ENCODE peak calls at places on chromosomes 11 and 22, in ten cellular contexts. I, J, V, K, S, H, R, X, G and T are unnamed samples. For H3K4me1, the result is how much of the 10 kb centered on the place peaks cover.

GRCh38 chr11:102831128-102831708 is 12.2 kb downstream of the MMP3 start:
- DNase-seq in I (peak), J (no peak), V (peak), K (peak), S (no peak), H (no peak), R (peak), X (no peak), G (peak), T (peak)

GRCh38 chr22:23231471-23232093 is 51.3 kb downstream of the BCR start:
- DNase-seq in I (no peak), J (no peak), V (no peak), K (no peak), S (no peak), H (peak), R (no peak), X (no peak), G (no peak), T (no peak)

GRCh38 chr22:19002684-19003038 is 66.6 kb upstream of the PRODH start:
- DNase-seq in I (no peak), J (no peak), V (no peak), K (no peak), S (no peak), H (no peak), R (no peak), X (no peak), G (no peak), T (no peak)

GRCh38 chr11:17648528-17648927 is 70.8 kb upstream of the MYOD1 start:
- DNase-seq in I (peak), J (no peak), V (no peak), K (no peak), S (no peak), H (no peak), R (no peak), X (no peak), G (peak), T (no peak)

GRCh38 chr11:123859731-123860130 is 25.7 kb downstream of the TMEM225 start:
- DNase-seq in I (no peak), J (no peak), V (no peak), K (no peak), S (no peak), H (no peak), R (no peak), X (no peak), G (no peak), T (no peak)

GRCh38 chr22:36795633-36796032 is 19.7 kb upstream of the IFT27 start:
- DNase-seq in I (no peak), J (no peak), V (no peak), K (no peak), S (no peak), H (no peak), R (peak), X (no peak), G (no peak), T (no peak)

GRCh38 chr22:49406879-49407587 is 420.6 kb downstream of the BRD1 start:
- DNase-seq in I (no peak), J (no peak), V (no peak), K (no peak), S (no peak), H (no peak), R (no peak), X (no peak), G (peak), T (no peak)

GRCh38 chr22:21587803-21588611 is 20.5 kb downstream of the UBE2L3 start:
- DNase-seq in I (no peak), J (no peak), V (peak), K (no peak), S (no peak), H (no peak), R (peak), X (peak), G (no peak), T (no peak)

GRCh38 chr11:69525516-69526452 is 44.3 kb downstream of the LINC01488 start:
- DNase-seq in I (no peak), J (no peak), V (no peak), K (no peak), S (peak), H (no peak), R (no peak), X (no peak), G (no peak), T (no peak)

GRCh38 chr11:111944651-111945051 is 7.5 kb downstream of the DIXDC1 start:
- DNase-seq in I (no peak), J (no peak), V (peak), K (no peak), S (no peak), H (no peak), R (peak), X (no peak), G (no peak), T (no peak)

GRCh38 chr11:110148775-110149744 is 55.9 kb downstream of the ZC3H12C start:
- DNase-seq in I (no peak), J (no peak), V (peak), K (no peak), S (no peak), H (no peak), R (peak), X (no peak), G (no peak), T (peak)

GRCh38 chr22:35437038-35437437 is 37.1 kb downstream of the MCM5 start:
- DNase-seq in I (no peak), J (peak), V (no peak), K (no peak), S (no peak), H (no peak), R (no peak), X (no peak), G (no peak), T (no peak)

GRCh38 chr11:88292156-88292844 is 45.2 kb downstream of the CTSC start:
- DNase-seq in I (no peak), J (peak), V (peak), K (no peak), S (no peak), H (peak), R (peak), X (peak), G (peak), T (peak)

GRCh38 chr22:29626497-29627195 is 23.2 kb downstream of the NF2 start:
- DNase-seq in I (no peak), J (no peak), V (peak), K (no peak), S (no peak), H (no peak), R (peak), X (no peak), G (no peak), T (no peak)

GRCh38 chr22:40399661-40400060 is 29.3 kb downstream of the SGSM3 start:
- DNase-seq in I (no peak), J (no peak), V (no peak), K (no peak), S (no peak), H (no peak), R (no peak), X (no peak), G (no peak), T (no peak)

GRCh38 chr11:101407324-101407723 is 176.5 kb downstream of the TRPC6 start:
- DNase-seq in I (peak), J (no peak), V (peak), K (no peak), S (peak), H (no peak), R (peak), X (no peak), G (no peak), T (no peak)

GRCh38 chr22:23178512-23179254 is 1.6 kb upstream of the BCR start:
- DNase-seq in I (peak), J (peak), V (peak), K (peak), S (peak), H (peak), R (peak), X (peak), G (peak), T (peak)

GRCh38 chr11:70255717-70256116 is 14.8 kb upstream of the PPFIA1 start:
- DNase-seq in I (no peak), J (no peak), V (no peak), K (no peak), S (no peak), H (no peak), R (no peak), X (no peak), G (peak), T (no peak)

GRCh38 chr11:70212227-70212811 is 9.2 kb downstream of the FADD start:
- DNase-seq in I (no peak), J (no peak), V (no peak), K (no peak), S (no peak), H (no peak), R (no peak), X (no peak), G (no peak), T (no peak)

GRCh38 chr11:19243601-19244000 is 2.9 kb upstream of the E2F8 start:
- DNase-seq in I (no peak), J (no peak), V (no peak), K (no peak), S (no peak), H (no peak), R (no peak), X (no peak), G (no peak), T (no peak)

GRCh38 chr22:46062971-46063631 is 86.1 kb upstream of the WNT7B start:
- DNase-seq in I (peak), J (no peak), V (no peak), K (no peak), S (peak), H (no peak), R (peak), X (no peak), G (peak), T (no peak)

GRCh38 chr11:22656128-22656527 is 10.3 kb upstream of the GAS2 start:
- DNase-seq in I (no peak), J (no peak), V (no peak), K (no peak), S (no peak), H (no peak), R (no peak), X (no peak), G (no peak), T (no peak)

GRCh38 chr11:85967457-85967856 is 101.4 kb downstream of the PICALM start:
- DNase-seq in I (no peak), J (no peak), V (no peak), K (no peak), S (no peak), H (no peak), R (no peak), X (no peak), G (no peak), T (no peak)

GRCh38 chr11:118194835-118195627 is 18.6 kb upstream of the SCN2B start:
- DNase-seq in I (peak), J (no peak), V (peak), K (peak), S (peak), H (peak), R (peak), X (no peak), G (peak), T (peak)

GRCh38 chr11:4167292-4167691 is 72.7 kb downstream of the RRM1 start:
- DNase-seq in I (no peak), J (no peak), V (no peak), K (no peak), S (no peak), H (no peak), R (no peak), X (no peak), G (no peak), T (no peak)

GRCh38 chr11:134818531-134818930 is 406.5 kb upstream of the B3GAT1 start:
- DNase-seq in I (no peak), J (no peak), V (no peak), K (no peak), S (no peak), H (no peak), R (no peak), X (no peak), G (no peak), T (no peak)

GRCh38 chr11:33116535-33116934 is 44.7 kb downstream of the CSTF3 start:
- DNase-seq in I (no peak), J (no peak), V (peak), K (no peak), S (no peak), H (no peak), R (peak), X (no peak), G (no peak), T (no peak)

GRCh38 chr11:100735949-100736675 is 49.0 kb downstream of the ARHGAP42 start:
- DNase-seq in I (no peak), J (no peak), V (peak), K (no peak), S (no peak), H (no peak), R (peak), X (no peak), G (no peak), T (peak)

GRCh38 chr11:58578136-58578634 is 678 bp upstream of the ZFP91 start:
- DNase-seq in I (peak), J (peak), V (peak), K (peak), S (peak), H (peak), R (peak), X (peak), G (peak), T (peak)

GRCh38 chr11:58580311-58580710 is 1.4 kb downstream of the ZFP91 start:
- DNase-seq in I (no peak), J (no peak), V (no peak), K (no peak), S (no peak), H (no peak), R (no peak), X (no peak), G (no peak), T (no peak)

GRCh38 chr11:58579192-58580129 is 598 bp downstream of the ZFP91 start:
- DNase-seq in I (peak), J (peak), V (peak), K (peak), S (peak), H (peak), R (peak), X (peak), G (peak), T (peak)

GRCh38 chr11:58577441-58578135 is 1.3 kb upstream of the ZFP91 start:
- DNase-seq in I (peak), J (peak), V (peak), K (no peak), S (no peak), H (peak), R (peak), X (peak), G (peak), T (peak)

GRCh38 chr11:58578635-58579191 is at the start of gene ZFP91:
- DNase-seq in I (peak), J (peak), V (peak), K (peak), S (peak), H (peak), R (peak), X (peak), G (peak), T (peak)
- H3K4me1 ChIP-seq in I (half or more), J (under half), V (under half), K (under half), S (under half), H (under half), R (under half), X (half or more), G (half or more), T (under half)

GRCh38 chr11:27839226-27839913 is 139.1 kb upstream of the BDNF start:
- DNase-seq in I (no peak), J (no peak), V (peak), K (no peak), S (no peak), H (no peak), R (peak), X (no peak), G (no peak), T (peak)
- TF ChIP-seq CTCF in I (no peak), J (peak), V (peak), K (no peak), S (no peak), H (peak), R (no peak), X (peak), G (no peak), T (peak)

GRCh38 chr11:66361502-66361941 is 10.0 kb downstream of the SLC29A2 start:
- DNase-seq in I (no peak), J (no peak), V (no peak), K (no peak), S (peak), H (no peak), R (no peak), X (no peak), G (no peak), T (no peak)

GRCh38 chr11:66360406-66361073 is 11.0 kb downstream of the SLC29A2 start:
- DNase-seq in I (no peak), J (no peak), V (no peak), K (no peak), S (peak), H (no peak), R (no peak), X (no peak), G (no peak), T (no peak)

GRCh38 chr11:66363187-66363601 is 8.4 kb downstream of the SLC29A2 start:
- DNase-seq in I (no peak), J (no peak), V (no peak), K (no peak), S (peak), H (peak), R (no peak), X (no peak), G (no peak), T (no peak)

GRCh38 chr11:66363805-66364535 is 7.6 kb downstream of the SLC29A2 start:
- DNase-seq in I (peak), J (peak), V (no peak), K (no peak), S (peak), H (peak), R (no peak), X (peak), G (no peak), T (peak)

DNA sequence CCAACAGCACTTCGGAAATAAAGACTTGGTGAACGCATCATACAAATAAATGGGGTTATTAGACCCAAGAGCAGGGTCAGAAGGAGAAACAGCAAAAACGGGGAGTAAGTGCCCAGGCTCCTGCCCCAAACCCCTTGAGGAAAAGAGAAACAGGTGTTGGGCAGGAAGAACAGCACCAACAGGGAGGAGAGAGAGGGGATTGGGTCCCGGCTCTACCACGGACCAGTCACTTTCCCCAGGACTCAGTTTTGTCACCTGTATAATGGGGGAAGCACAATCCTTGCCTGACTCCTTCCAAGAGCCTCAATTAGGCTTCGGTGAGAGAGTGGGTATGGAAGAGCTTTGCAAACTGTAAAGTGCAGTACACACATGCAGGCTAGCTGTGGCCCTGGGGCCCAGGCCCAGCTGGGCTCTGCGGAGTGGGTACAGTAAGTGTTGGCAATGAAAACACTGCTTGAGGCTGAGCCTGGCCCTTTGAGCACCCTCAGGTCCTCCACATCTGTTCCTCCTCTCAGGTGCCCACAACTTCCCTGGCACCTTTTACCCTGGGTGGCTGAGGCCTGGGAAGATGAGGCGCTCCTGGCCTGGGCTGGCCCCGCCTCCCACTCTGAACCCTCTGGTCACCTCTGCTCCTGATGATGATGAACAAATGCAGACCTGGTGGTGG is 8.9 kb downstream of the SLC29A2 start:
- DNase-seq in I (no peak), J (no peak), V (no peak), K (no peak), S (peak), H (no peak), R (no peak), X (no peak), G (no peak), T (no peak)
- H3K4me1 ChIP-seq in I (under half), J (under half), V (under half), K (under half), S (under half), H (under half), R (under half), X (under half), G (under half), T (under half)

GRCh38 chr11:42410251-42410956 is 901.4 kb upstream of the API5 start:
- DNase-seq in I (no peak), J (no peak), V (no peak), K (no peak), S (no peak), H (no peak), R (peak), X (no peak), G (no peak), T (no peak)

DNA sequence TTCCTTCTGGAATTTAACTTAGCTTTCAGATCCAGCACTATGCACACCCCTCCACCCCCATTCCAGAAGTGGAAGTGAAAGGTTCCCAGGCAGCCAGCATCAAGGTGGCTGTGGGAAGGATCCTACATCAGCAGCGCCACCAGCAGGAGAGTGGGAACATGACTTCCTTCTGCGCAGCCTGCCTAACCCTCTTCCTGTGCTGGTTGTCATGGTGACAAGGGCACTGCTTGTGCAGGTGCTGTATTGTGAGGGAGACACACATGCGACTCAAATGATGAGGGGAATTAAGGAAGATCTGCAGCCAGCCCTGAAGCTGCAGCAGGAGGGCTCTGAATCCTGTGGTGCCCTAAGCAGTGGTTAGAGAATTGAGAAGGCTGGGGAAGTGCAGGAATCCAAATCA is 904.4 kb upstream of the API5 start:
- DNase-seq in I (no peak), J (peak), V (no peak), K (no peak), S (no peak), H (no peak), R (peak), X (peak), G (peak), T (peak)
- TF ChIP-seq CTCF in I (no peak), J (peak), V (no peak), K (no peak), S (no peak), H (no peak), R (no peak), X (peak), G (no peak), T (peak)

GRCh38 chr11:2867722-2868548 is 17.6 kb downstream of the CDKN1C start:
- DNase-seq in I (no peak), J (no peak), V (no peak), K (no peak), S (no peak), H (no peak), R (no peak), X (no peak), G (no peak), T (no peak)

GRCh38 chr11:2864890-2865289 is 20.7 kb downstream of the CDKN1C start:
- DNase-seq in I (no peak), J (no peak), V (no peak), K (no peak), S (no peak), H (no peak), R (no peak), X (no peak), G (no peak), T (no peak)

GRCh38 chr11:2867142-2867541 is 18.4 kb downstream of the CDKN1C start:
- DNase-seq in I (no peak), J (no peak), V (no peak), K (no peak), S (no peak), H (no peak), R (no peak), X (no peak), G (no peak), T (no peak)

GRCh38 chr11:2868604-2869526 is 16.7 kb downstream of the CDKN1C start:
- DNase-seq in I (no peak), J (no peak), V (no peak), K (no peak), S (no peak), H (no peak), R (no peak), X (no peak), G (no peak), T (no peak)

DNA sequence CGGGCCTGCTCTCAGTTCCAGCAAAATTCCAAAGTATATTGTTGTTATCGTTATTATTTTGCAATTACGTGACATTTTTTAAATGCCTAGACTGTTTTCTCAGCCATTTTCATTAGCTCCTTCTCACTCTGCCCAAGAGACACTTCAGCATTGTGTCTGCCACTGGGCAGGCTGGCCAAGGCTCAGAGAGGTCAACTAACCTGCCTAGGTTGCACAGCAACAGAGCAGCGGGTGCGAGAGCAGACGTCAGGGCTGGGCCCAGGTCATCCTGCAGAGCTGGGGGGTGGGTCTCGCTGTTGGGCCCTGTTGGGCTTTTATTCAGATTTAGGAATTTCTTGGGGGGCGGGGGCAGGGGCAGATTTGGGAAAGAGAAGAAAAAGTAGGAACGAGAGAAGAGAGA is 19.4 kb downstream of the CDKN1C start:
- DNase-seq in I (no peak), J (no peak), V (no peak), K (no peak), S (no peak), H (no peak), R (no peak), X (no peak), G (no peak), T (no peak)
- H3K4me1 ChIP-seq in I (under half), J (under half), V (under half), K (under half), S (under half), H (under half), R (under half), X (under half), G (under half), T (under half)

GRCh38 chr11:64341851-64342791 is 2.1 kb downstream of the CCDC88B start:
- DNase-seq in I (peak), J (peak), V (peak), K (peak), S (peak), H (peak), R (peak), X (no peak), G (peak), T (peak)
- TF ChIP-seq CTCF in I (no peak), J (peak), V (peak), K (peak), S (peak), H (peak), R (peak), X (no peak), G (peak), T (peak)